ENCODE peak calls at places on chromosomes 2 and 18, in nine cellular contexts. O, P, D, X, T, G, C, M and B are unnamed samples. For H3K4me1, the result is how much of the 10 kb centered on the place peaks cover.

GRCh38 chr2:113172721-113173562 is 829 bp upstream of the PSD4 start:
- DNase-seq in O (no peak), P (no peak), D (no peak), X (no peak), T (no peak), G (no peak), C (no peak), M (no peak), B (no peak)

GRCh38 chr2:172234716-172235661 is 132.3 kb upstream of the DLX2 start:
- DNase-seq in O (no peak), P (no peak), D (no peak), X (no peak), T (peak), G (no peak), C (no peak), M (no peak), B (no peak)

GRCh38 chr2:20231632-20232031 is 6.7 kb upstream of the SDC1 start:
- DNase-seq in O (no peak), P (peak), D (no peak), X (peak), T (peak), G (peak), C (peak), M (peak), B (peak)

GRCh38 chr2:206260427-206261012 is 13.9 kb upstream of the ZDBF2 start:
- DNase-seq in O (no peak), P (no peak), D (no peak), X (peak), T (no peak), G (no peak), C (peak), M (no peak), B (no peak)

GRCh38 chr18:40367576-40367975 is 1587.5 kb upstream of the PIK3C3 start:
- DNase-seq in O (no peak), P (no peak), D (no peak), X (no peak), T (peak), G (no peak), C (no peak), M (no peak), B (no peak)

GRCh38 chr2:239002960-239003932 is 155.4 kb downstream of the TWIST2 start:
- DNase-seq in O (peak), P (peak), D (no peak), X (peak), T (no peak), G (no peak), C (peak), M (no peak), B (peak)

GRCh38 chr18:13231151-13231550 is 12.6 kb downstream of the LDLRAD4 start:
- DNase-seq in O (no peak), P (no peak), D (no peak), X (no peak), T (no peak), G (no peak), C (no peak), M (no peak), B (peak)

GRCh38 chr2:84782717-84783442 is 98.0 kb downstream of the TRABD2A start:
- DNase-seq in O (no peak), P (no peak), D (no peak), X (no peak), T (no peak), G (no peak), C (peak), M (no peak), B (no peak)

GRCh38 chr2:234050455-234051135 is at the start of gene SPP2:
- DNase-seq in O (no peak), P (no peak), D (no peak), X (no peak), T (no peak), G (no peak), C (no peak), M (no peak), B (no peak)

GRCh38 chr2:179460530-179460929 is 195.9 kb upstream of the SESTD1 start:
- DNase-seq in O (peak), P (no peak), D (no peak), X (peak), T (no peak), G (no peak), C (peak), M (no peak), B (peak)

GRCh38 chr2:135819211-135819610 is 17.8 kb downstream of the LCT start:
- DNase-seq in O (no peak), P (no peak), D (no peak), X (peak), T (peak), G (no peak), C (peak), M (no peak), B (no peak)

GRCh38 chr2:47905454-47906260 is 641 bp downstream of the FBXO11 start:
- DNase-seq in O (peak), P (peak), D (peak), X (peak), T (peak), G (peak), C (peak), M (peak), B (peak)

GRCh38 chr2:147331790-147332419 is 512.9 kb upstream of the ACVR2A start:
- DNase-seq in O (no peak), P (peak), D (no peak), X (peak), T (peak), G (no peak), C (no peak), M (peak), B (no peak)

GRCh38 chr18:12837747-12838146 is 46.3 kb downstream of the PTPN2 start:
- DNase-seq in O (no peak), P (no peak), D (no peak), X (peak), T (no peak), G (no peak), C (peak), M (no peak), B (no peak)

GRCh38 chr2:124035001-124035400 is 9.9 kb downstream of the CNTNAP5 start:
- DNase-seq in O (no peak), P (no peak), D (no peak), X (peak), T (no peak), G (no peak), C (no peak), M (no peak), B (no peak)

GRCh38 chr2:28539095-28539494 is 43.2 kb downstream of the PLB1 start:
- DNase-seq in O (peak), P (peak), D (no peak), X (no peak), T (no peak), G (no peak), C (no peak), M (no peak), B (no peak)

GRCh38 chr18:37987901-37988300 is 422.3 kb upstream of the CELF4 start:
- DNase-seq in O (no peak), P (no peak), D (no peak), X (no peak), T (no peak), G (no peak), C (no peak), M (no peak), B (no peak)

GRCh38 chr18:53702480-53702879 is 522.0 kb downstream of the MBD2 start:
- DNase-seq in O (no peak), P (no peak), D (no peak), X (no peak), T (no peak), G (no peak), C (no peak), M (no peak), B (no peak)

GRCh38 chr2:69046221-69046662 is 33.3 kb downstream of the ANTXR1 start:
- DNase-seq in O (no peak), P (no peak), D (peak), X (peak), T (no peak), G (no peak), C (peak), M (no peak), B (peak)

GRCh38 chr2:217940261-217941220 is 62.3 kb downstream of the TNS1 start:
- DNase-seq in O (no peak), P (no peak), D (no peak), X (no peak), T (no peak), G (peak), C (no peak), M (peak), B (no peak)
- H3K4me1 ChIP-seq in O (under half), P (under half), D (half or more), X (under half), T (under half), G (under half), C (half or more), M (half or more), B (under half)

GRCh38 chr2:167862296-167862695 is 385.1 kb downstream of the STK39 start:
- DNase-seq in O (no peak), P (no peak), D (no peak), X (no peak), T (no peak), G (no peak), C (no peak), M (no peak), B (no peak)

GRCh38 chr2:167861574-167862193 is 385.7 kb downstream of the STK39 start:
- DNase-seq in O (no peak), P (no peak), D (no peak), X (no peak), T (no peak), G (no peak), C (no peak), M (no peak), B (no peak)

GRCh38 chr2:167862787-167863186 is 384.6 kb downstream of the STK39 start:
- DNase-seq in O (no peak), P (no peak), D (no peak), X (peak), T (no peak), G (no peak), C (peak), M (no peak), B (no peak)

GRCh38 chr2:167859676-167860075 is 387.7 kb downstream of the STK39 start:
- DNase-seq in O (no peak), P (no peak), D (no peak), X (no peak), T (no peak), G (no peak), C (no peak), M (no peak), B (no peak)

GRCh38 chr2:167863377-167863776 is 384.0 kb downstream of the STK39 start:
- DNase-seq in O (no peak), P (no peak), D (no peak), X (no peak), T (no peak), G (no peak), C (no peak), M (no peak), B (no peak)
- H3K4me1 ChIP-seq in O (under half), P (under half), D (under half), X (under half), T (under half), G (under half), C (under half), M (under half), B (under half)

GRCh38 chr2:40343904-40344303 is 108.0 kb downstream of the SLC8A1 start:
- DNase-seq in O (no peak), P (no peak), D (no peak), X (peak), T (no peak), G (no peak), C (peak), M (no peak), B (no peak)
- H3K4me1 ChIP-seq in O (under half), P (under half), D (under half), X (under half), T (under half), G (under half), C (under half), M (under half), B (under half)

DNA sequence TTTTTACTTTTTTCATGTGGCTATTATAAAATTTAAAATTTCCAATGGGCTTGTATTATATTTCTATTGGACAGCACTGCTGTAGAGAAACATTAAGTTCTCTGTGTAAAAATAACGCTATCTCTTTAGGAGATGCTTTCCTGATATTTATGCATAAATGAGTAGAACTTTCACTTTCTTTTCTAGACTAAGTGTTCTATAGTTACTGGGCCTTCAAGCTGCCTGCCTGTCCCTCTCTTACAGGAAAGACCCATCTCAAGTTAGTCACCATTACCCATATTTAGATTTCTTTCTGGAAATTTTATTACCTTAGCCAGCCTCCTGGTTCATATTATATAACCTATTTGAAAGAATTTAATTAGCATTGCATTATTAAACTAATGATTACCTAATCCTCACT is 4.8 kb downstream of the ITGA4 start:
- DNase-seq in O (no peak), P (no peak), D (no peak), X (no peak), T (no peak), G (no peak), C (peak), M (no peak), B (no peak)
- H3K4me1 ChIP-seq in O (under half), P (under half), D (under half), X (under half), T (under half), G (under half), C (under half), M (under half), B (under half)

GRCh38 chr18:47930086-47930843 is at the start of gene SMAD2:
- DNase-seq in O (peak), P (peak), D (peak), X (peak), T (peak), G (peak), C (peak), M (peak), B (peak)

GRCh38 chr18:47931707-47932103 is 1.2 kb upstream of the SMAD2 start:
- DNase-seq in O (no peak), P (no peak), D (no peak), X (no peak), T (peak), G (no peak), C (no peak), M (peak), B (no peak)

GRCh38 chr18:47928466-47928865 is 2.0 kb downstream of the SMAD2 start:
- DNase-seq in O (no peak), P (no peak), D (no peak), X (peak), T (no peak), G (no peak), C (peak), M (no peak), B (no peak)

GRCh38 chr18:47930844-47931706 is 616 bp upstream of the SMAD2 start:
- DNase-seq in O (peak), P (peak), D (peak), X (peak), T (peak), G (peak), C (peak), M (peak), B (peak)

DNA sequence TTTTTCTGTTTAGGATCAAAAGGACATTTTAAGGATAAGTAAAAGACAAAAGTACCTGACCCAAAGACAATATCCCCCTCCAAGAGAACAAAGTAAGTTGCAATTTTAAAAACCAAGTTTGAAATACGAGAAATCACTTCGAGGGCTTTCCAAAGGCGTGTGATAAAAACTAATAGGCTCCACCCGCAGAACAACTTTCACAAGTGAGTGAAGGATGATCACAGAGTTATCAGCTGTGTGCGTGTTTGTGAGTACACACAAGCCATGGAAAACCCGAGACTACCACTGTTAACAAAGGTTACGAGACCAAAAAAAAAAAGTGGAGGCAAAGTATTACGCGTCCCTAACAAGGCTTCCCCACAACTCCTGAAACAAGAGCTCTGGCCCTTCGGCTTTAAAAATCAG is 776 bp downstream of the SMAD2 start:
- DNase-seq in O (no peak), P (no peak), D (no peak), X (peak), T (no peak), G (no peak), C (peak), M (no peak), B (no peak)
- H3K4me1 ChIP-seq in O (under half), P (under half), D (under half), X (under half), T (half or more), G (under half), C (under half), M (under half), B (under half)

GRCh38 chr18:69956655-69957054 is 9.0 kb upstream of the CD226 start:
- DNase-seq in O (no peak), P (no peak), D (no peak), X (no peak), T (peak), G (no peak), C (no peak), M (no peak), B (no peak)
- H3K4me1 ChIP-seq in O (under half), P (under half), D (under half), X (under half), T (under half), G (under half), C (under half), M (under half), B (under half)

GRCh38 chr2:41933585-41934322 is 114.1 kb upstream of the PKDCC start:
- DNase-seq in O (no peak), P (peak), D (no peak), X (peak), T (no peak), G (no peak), C (peak), M (no peak), B (peak)
- H3K4me1 ChIP-seq in O (under half), P (half or more), D (under half), X (half or more), T (half or more), G (under half), C (under half), M (under half), B (half or more)